ENCODE peak calls at places on chromosomes 1 and 21, in five cellular contexts. One of them, this sample, is unnamed.

GRCh38 chr1:232477728-232478127 is 152.2 kb downstream of the SIPA1L2 start:
- DNase-seq in H54: peak
- DNase-seq in activated naive CD4-positive, alpha-beta T cell treated with anti-CD3 and anti-CD28 coated beads, Interleukin-2, amount 50 U/mL, for 16 hours: no peak
- DNase-seq in stimulated activated CD8-positive, alpha-beta memory T cell treated with anti-CD3 and anti-CD28 coated beads, Interleukin-2, amount 100 ng/mL, for 1 hour: no peak
- DNase-seq in OCI-M1: no peak
- DNase-seq in this sample: no peak

GRCh38 chr21:45549670-45550463 is 7.6 kb upstream of the SLC19A1 start:
- DNase-seq in OCI-M1: no peak
- DNase-seq in H54: no peak
- DNase-seq in activated naive CD4-positive, alpha-beta T cell treated with anti-CD3 and anti-CD28 coated beads, Interleukin-2, amount 50 U/mL, for 16 hours: no peak
- DNase-seq in stimulated activated CD8-positive, alpha-beta memory T cell treated with anti-CD3 and anti-CD28 coated beads, Interleukin-2, amount 100 ng/mL, for 1 hour: no peak
- DNase-seq in this sample: no peak

GRCh38 chr1:43619314-43619790 is 30.6 kb upstream of the KDM4A start:
- DNase-seq in OCI-M1: no peak
- DNase-seq in activated naive CD4-positive, alpha-beta T cell treated with anti-CD3 and anti-CD28 coated beads, Interleukin-2, amount 50 U/mL, for 16 hours: no peak
- DNase-seq in H54: no peak
- DNase-seq in stimulated activated CD8-positive, alpha-beta memory T cell treated with anti-CD3 and anti-CD28 coated beads, Interleukin-2, amount 100 ng/mL, for 1 hour: no peak
- DNase-seq in this sample: no peak

GRCh38 chr1:85295006-85295431 is 18.6 kb upstream of the BCL10 start:
- DNase-seq in stimulated activated CD8-positive, alpha-beta memory T cell treated with anti-CD3 and anti-CD28 coated beads, Interleukin-2, amount 100 ng/mL, for 1 hour: no peak
- DNase-seq in OCI-M1: no peak
- DNase-seq in H54: peak
- DNase-seq in activated naive CD4-positive, alpha-beta T cell treated with anti-CD3 and anti-CD28 coated beads, Interleukin-2, amount 50 U/mL, for 16 hours: no peak
- DNase-seq in this sample: no peak

GRCh38 chr1:89047734-89048133 is 17.3 kb downstream of the GBP1 start:
- DNase-seq in H54: no peak
- DNase-seq in stimulated activated CD8-positive, alpha-beta memory T cell treated with anti-CD3 and anti-CD28 coated beads, Interleukin-2, amount 100 ng/mL, for 1 hour: no peak
- DNase-seq in activated naive CD4-positive, alpha-beta T cell treated with anti-CD3 and anti-CD28 coated beads, Interleukin-2, amount 50 U/mL, for 16 hours: no peak
- DNase-seq in OCI-M1: no peak
- DNase-seq in this sample: no peak

GRCh38 chr1:111542187-111542586 is 38.8 kb upstream of the ADORA3 start:
- DNase-seq in stimulated activated CD8-positive, alpha-beta memory T cell treated with anti-CD3 and anti-CD28 coated beads, Interleukin-2, amount 100 ng/mL, for 1 hour: no peak
- DNase-seq in OCI-M1: no peak
- DNase-seq in activated naive CD4-positive, alpha-beta T cell treated with anti-CD3 and anti-CD28 coated beads, Interleukin-2, amount 50 U/mL, for 16 hours: no peak
- DNase-seq in H54: no peak
- DNase-seq in this sample: no peak

GRCh38 chr1:19036701-19037605 is 80.5 kb upstream of the IFFO2 start:
- DNase-seq in stimulated activated CD8-positive, alpha-beta memory T cell treated with anti-CD3 and anti-CD28 coated beads, Interleukin-2, amount 100 ng/mL, for 1 hour: no peak
- DNase-seq in OCI-M1: no peak
- DNase-seq in activated naive CD4-positive, alpha-beta T cell treated with anti-CD3 and anti-CD28 coated beads, Interleukin-2, amount 50 U/mL, for 16 hours: no peak
- DNase-seq in H54: no peak
- DNase-seq in this sample: no peak

GRCh38 chr21:45460611-45461368 is 55.8 kb downstream of the COL18A1 start:
- DNase-seq in OCI-M1: no peak
- DNase-seq in activated naive CD4-positive, alpha-beta T cell treated with anti-CD3 and anti-CD28 coated beads, Interleukin-2, amount 50 U/mL, for 16 hours: no peak
- DNase-seq in H54: peak
- DNase-seq in stimulated activated CD8-positive, alpha-beta memory T cell treated with anti-CD3 and anti-CD28 coated beads, Interleukin-2, amount 100 ng/mL, for 1 hour: no peak
- DNase-seq in this sample: no peak

GRCh38 chr1:71053758-71054157 is 6.1 kb upstream of the PTGER3 start:
- DNase-seq in activated naive CD4-positive, alpha-beta T cell treated with anti-CD3 and anti-CD28 coated beads, Interleukin-2, amount 50 U/mL, for 16 hours: no peak
- DNase-seq in stimulated activated CD8-positive, alpha-beta memory T cell treated with anti-CD3 and anti-CD28 coated beads, Interleukin-2, amount 100 ng/mL, for 1 hour: no peak
- DNase-seq in H54: no peak
- DNase-seq in OCI-M1: no peak
- DNase-seq in this sample: no peak

GRCh38 chr1:44239961-44240371 is 26.7 kb downstream of the DMAP1 start:
- DNase-seq in H54: no peak
- DNase-seq in OCI-M1: no peak
- DNase-seq in activated naive CD4-positive, alpha-beta T cell treated with anti-CD3 and anti-CD28 coated beads, Interleukin-2, amount 50 U/mL, for 16 hours: no peak
- DNase-seq in stimulated activated CD8-positive, alpha-beta memory T cell treated with anti-CD3 and anti-CD28 coated beads, Interleukin-2, amount 100 ng/mL, for 1 hour: no peak
- DNase-seq in this sample: no peak

GRCh38 chr1:201718346-201719202 is 110.4 kb upstream of the IPO9 start:
- DNase-seq in stimulated activated CD8-positive, alpha-beta memory T cell treated with anti-CD3 and anti-CD28 coated beads, Interleukin-2, amount 100 ng/mL, for 1 hour: no peak
- DNase-seq in H54: no peak
- DNase-seq in activated naive CD4-positive, alpha-beta T cell treated with anti-CD3 and anti-CD28 coated beads, Interleukin-2, amount 50 U/mL, for 16 hours: no peak
- DNase-seq in OCI-M1: no peak
- DNase-seq in this sample: no peak

GRCh38 chr1:61397915-61398314 is 315.6 kb downstream of the NFIA start:
- DNase-seq in OCI-M1: no peak
- DNase-seq in H54: no peak
- DNase-seq in activated naive CD4-positive, alpha-beta T cell treated with anti-CD3 and anti-CD28 coated beads, Interleukin-2, amount 50 U/mL, for 16 hours: no peak
- DNase-seq in stimulated activated CD8-positive, alpha-beta memory T cell treated with anti-CD3 and anti-CD28 coated beads, Interleukin-2, amount 100 ng/mL, for 1 hour: no peak
- DNase-seq in this sample: no peak

GRCh38 chr1:154999651-155000474 is 2.7 kb upstream of the ZBTB7B start:
- DNase-seq in OCI-M1: peak
- DNase-seq in stimulated activated CD8-positive, alpha-beta memory T cell treated with anti-CD3 and anti-CD28 coated beads, Interleukin-2, amount 100 ng/mL, for 1 hour: no peak
- DNase-seq in activated naive CD4-positive, alpha-beta T cell treated with anti-CD3 and anti-CD28 coated beads, Interleukin-2, amount 50 U/mL, for 16 hours: peak
- DNase-seq in H54: no peak
- DNase-seq in this sample: peak

GRCh38 chr1:243543501-243543900 is 287.7 kb downstream of the SDCCAG8 start:
- DNase-seq in activated naive CD4-positive, alpha-beta T cell treated with anti-CD3 and anti-CD28 coated beads, Interleukin-2, amount 50 U/mL, for 16 hours: no peak
- DNase-seq in OCI-M1: no peak
- DNase-seq in stimulated activated CD8-positive, alpha-beta memory T cell treated with anti-CD3 and anti-CD28 coated beads, Interleukin-2, amount 100 ng/mL, for 1 hour: no peak
- DNase-seq in H54: no peak
- DNase-seq in this sample: no peak

GRCh38 chr1:174534789-174535188 is 87.0 kb downstream of the GPR52 start:
- DNase-seq in activated naive CD4-positive, alpha-beta T cell treated with anti-CD3 and anti-CD28 coated beads, Interleukin-2, amount 50 U/mL, for 16 hours: no peak
- DNase-seq in stimulated activated CD8-positive, alpha-beta memory T cell treated with anti-CD3 and anti-CD28 coated beads, Interleukin-2, amount 100 ng/mL, for 1 hour: no peak
- DNase-seq in OCI-M1: no peak
- DNase-seq in H54: no peak
- DNase-seq in this sample: no peak

GRCh38 chr1:167474191-167474641 is 44.1 kb downstream of the CD247 start:
- DNase-seq in H54: no peak
- DNase-seq in OCI-M1: no peak
- DNase-seq in activated naive CD4-positive, alpha-beta T cell treated with anti-CD3 and anti-CD28 coated beads, Interleukin-2, amount 50 U/mL, for 16 hours: peak
- DNase-seq in stimulated activated CD8-positive, alpha-beta memory T cell treated with anti-CD3 and anti-CD28 coated beads, Interleukin-2, amount 100 ng/mL, for 1 hour: no peak
- DNase-seq in this sample: peak

GRCh38 chr1:23149110-23149509 is 19.5 kb downstream of the LUZP1 start:
- DNase-seq in stimulated activated CD8-positive, alpha-beta memory T cell treated with anti-CD3 and anti-CD28 coated beads, Interleukin-2, amount 100 ng/mL, for 1 hour: no peak
- DNase-seq in activated naive CD4-positive, alpha-beta T cell treated with anti-CD3 and anti-CD28 coated beads, Interleukin-2, amount 50 U/mL, for 16 hours: no peak
- DNase-seq in H54: no peak
- DNase-seq in OCI-M1: no peak
- DNase-seq in this sample: no peak

GRCh38 chr1:40315239-40315794 is 1.8 kb downstream of the COL9A2 start:
- DNase-seq in OCI-M1: peak
- DNase-seq in stimulated activated CD8-positive, alpha-beta memory T cell treated with anti-CD3 and anti-CD28 coated beads, Interleukin-2, amount 100 ng/mL, for 1 hour: peak
- DNase-seq in H54: no peak
- DNase-seq in activated naive CD4-positive, alpha-beta T cell treated with anti-CD3 and anti-CD28 coated beads, Interleukin-2, amount 50 U/mL, for 16 hours: peak
- DNase-seq in this sample: peak

GRCh38 chr1:107926436-107927080 is 38.4 kb downstream of the VAV3 start:
- DNase-seq in stimulated activated CD8-positive, alpha-beta memory T cell treated with anti-CD3 and anti-CD28 coated beads, Interleukin-2, amount 100 ng/mL, for 1 hour: no peak
- DNase-seq in H54: no peak
- DNase-seq in OCI-M1: no peak
- DNase-seq in activated naive CD4-positive, alpha-beta T cell treated with anti-CD3 and anti-CD28 coated beads, Interleukin-2, amount 50 U/mL, for 16 hours: no peak
- DNase-seq in this sample: no peak

GRCh38 chr1:57826535-57826934 is 402.7 kb upstream of the DAB1 start:
- DNase-seq in activated naive CD4-positive, alpha-beta T cell treated with anti-CD3 and anti-CD28 coated beads, Interleukin-2, amount 50 U/mL, for 16 hours: no peak
- DNase-seq in H54: no peak
- DNase-seq in OCI-M1: no peak
- DNase-seq in stimulated activated CD8-positive, alpha-beta memory T cell treated with anti-CD3 and anti-CD28 coated beads, Interleukin-2, amount 100 ng/mL, for 1 hour: no peak
- DNase-seq in this sample: no peak

GRCh38 chr1:30446100-30446499 is 277.3 kb downstream of the MATN1 start:
- DNase-seq in H54: no peak
- DNase-seq in stimulated activated CD8-positive, alpha-beta memory T cell treated with anti-CD3 and anti-CD28 coated beads, Interleukin-2, amount 100 ng/mL, for 1 hour: no peak
- DNase-seq in OCI-M1: no peak
- DNase-seq in activated naive CD4-positive, alpha-beta T cell treated with anti-CD3 and anti-CD28 coated beads, Interleukin-2, amount 50 U/mL, for 16 hours: no peak
- DNase-seq in this sample: no peak

GRCh38 chr1:193338194-193338593 is 151.8 kb upstream of the B3GALT2 start:
- DNase-seq in activated naive CD4-positive, alpha-beta T cell treated with anti-CD3 and anti-CD28 coated beads, Interleukin-2, amount 50 U/mL, for 16 hours: no peak
- DNase-seq in stimulated activated CD8-positive, alpha-beta memory T cell treated with anti-CD3 and anti-CD28 coated beads, Interleukin-2, amount 100 ng/mL, for 1 hour: no peak
- DNase-seq in OCI-M1: peak
- DNase-seq in H54: no peak
- DNase-seq in this sample: no peak

GRCh38 chr1:145979746-145980435 is 15.4 kb downstream of the POLR3GL start:
- DNase-seq in OCI-M1: peak
- DNase-seq in H54: no peak
- DNase-seq in activated naive CD4-positive, alpha-beta T cell treated with anti-CD3 and anti-CD28 coated beads, Interleukin-2, amount 50 U/mL, for 16 hours: no peak
- DNase-seq in stimulated activated CD8-positive, alpha-beta memory T cell treated with anti-CD3 and anti-CD28 coated beads, Interleukin-2, amount 100 ng/mL, for 1 hour: no peak
- DNase-seq in this sample: no peak

GRCh38 chr1:161244888-161245287 is 6.9 kb upstream of the NR1I3 start:
- DNase-seq in stimulated activated CD8-positive, alpha-beta memory T cell treated with anti-CD3 and anti-CD28 coated beads, Interleukin-2, amount 100 ng/mL, for 1 hour: no peak
- DNase-seq in H54: no peak
- DNase-seq in activated naive CD4-positive, alpha-beta T cell treated with anti-CD3 and anti-CD28 coated beads, Interleukin-2, amount 50 U/mL, for 16 hours: no peak
- DNase-seq in OCI-M1: no peak
- DNase-seq in this sample: no peak

GRCh38 chr1:5720045-5720444 is 272.2 kb downstream of the NPHP4 start:
- DNase-seq in stimulated activated CD8-positive, alpha-beta memory T cell treated with anti-CD3 and anti-CD28 coated beads, Interleukin-2, amount 100 ng/mL, for 1 hour: no peak
- DNase-seq in OCI-M1: no peak
- DNase-seq in activated naive CD4-positive, alpha-beta T cell treated with anti-CD3 and anti-CD28 coated beads, Interleukin-2, amount 50 U/mL, for 16 hours: no peak
- DNase-seq in H54: no peak
- DNase-seq in this sample: no peak

GRCh38 chr21:29177800-29178199 is 47.4 kb downstream of the MAP3K7CL start:
- DNase-seq in activated naive CD4-positive, alpha-beta T cell treated with anti-CD3 and anti-CD28 coated beads, Interleukin-2, amount 50 U/mL, for 16 hours: no peak
- DNase-seq in OCI-M1: no peak
- DNase-seq in stimulated activated CD8-positive, alpha-beta memory T cell treated with anti-CD3 and anti-CD28 coated beads, Interleukin-2, amount 100 ng/mL, for 1 hour: no peak
- DNase-seq in H54: no peak
- DNase-seq in this sample: no peak

GRCh38 chr1:54604572-54605370 is 18.6 kb downstream of the FAM151A start:
- DNase-seq in activated naive CD4-positive, alpha-beta T cell treated with anti-CD3 and anti-CD28 coated beads, Interleukin-2, amount 50 U/mL, for 16 hours: no peak
- DNase-seq in OCI-M1: no peak
- DNase-seq in stimulated activated CD8-positive, alpha-beta memory T cell treated with anti-CD3 and anti-CD28 coated beads, Interleukin-2, amount 100 ng/mL, for 1 hour: peak
- DNase-seq in H54: no peak
- DNase-seq in this sample: no peak

GRCh38 chr1:233523047-233523446 is 90.9 kb upstream of the KCNK1 start:
- DNase-seq in H54: no peak
- DNase-seq in stimulated activated CD8-positive, alpha-beta memory T cell treated with anti-CD3 and anti-CD28 coated beads, Interleukin-2, amount 100 ng/mL, for 1 hour: no peak
- DNase-seq in OCI-M1: no peak
- DNase-seq in activated naive CD4-positive, alpha-beta T cell treated with anti-CD3 and anti-CD28 coated beads, Interleukin-2, amount 50 U/mL, for 16 hours: no peak
- DNase-seq in this sample: no peak

GRCh38 chr1:69858534-69858933 is 290.8 kb downstream of the LRRC7 start:
- DNase-seq in stimulated activated CD8-positive, alpha-beta memory T cell treated with anti-CD3 and anti-CD28 coated beads, Interleukin-2, amount 100 ng/mL, for 1 hour: no peak
- DNase-seq in OCI-M1: no peak
- DNase-seq in H54: no peak
- DNase-seq in activated naive CD4-positive, alpha-beta T cell treated with anti-CD3 and anti-CD28 coated beads, Interleukin-2, amount 50 U/mL, for 16 hours: no peak
- DNase-seq in this sample: no peak

GRCh38 chr1:234542211-234542850 is 63.4 kb upstream of the TARBP1 start:
- DNase-seq in OCI-M1: no peak
- DNase-seq in H54: no peak
- DNase-seq in activated naive CD4-positive, alpha-beta T cell treated with anti-CD3 and anti-CD28 coated beads, Interleukin-2, amount 50 U/mL, for 16 hours: no peak
- DNase-seq in stimulated activated CD8-positive, alpha-beta memory T cell treated with anti-CD3 and anti-CD28 coated beads, Interleukin-2, amount 100 ng/mL, for 1 hour: no peak
- DNase-seq in this sample: no peak

GRCh38 chr1:25913166-25913565 is 6.9 kb upstream of the STMN1 start:
- DNase-seq in H54: no peak
- DNase-seq in stimulated activated CD8-positive, alpha-beta memory T cell treated with anti-CD3 and anti-CD28 coated beads, Interleukin-2, amount 100 ng/mL, for 1 hour: no peak
- DNase-seq in activated naive CD4-positive, alpha-beta T cell treated with anti-CD3 and anti-CD28 coated beads, Interleukin-2, amount 50 U/mL, for 16 hours: no peak
- DNase-seq in OCI-M1: no peak
- DNase-seq in this sample: no peak

GRCh38 chr1:156480015-156480368 is 20.6 kb downstream of the MEF2D start:
- DNase-seq in activated naive CD4-positive, alpha-beta T cell treated with anti-CD3 and anti-CD28 coated beads, Interleukin-2, amount 50 U/mL, for 16 hours: no peak
- DNase-seq in OCI-M1: no peak
- DNase-seq in H54: no peak
- DNase-seq in stimulated activated CD8-positive, alpha-beta memory T cell treated with anti-CD3 and anti-CD28 coated beads, Interleukin-2, amount 100 ng/mL, for 1 hour: no peak
- DNase-seq in this sample: no peak

GRCh38 chr1:177780096-177780700 is 189.7 kb downstream of the SEC16B start:
- DNase-seq in activated naive CD4-positive, alpha-beta T cell treated with anti-CD3 and anti-CD28 coated beads, Interleukin-2, amount 50 U/mL, for 16 hours: no peak
- DNase-seq in stimulated activated CD8-positive, alpha-beta memory T cell treated with anti-CD3 and anti-CD28 coated beads, Interleukin-2, amount 100 ng/mL, for 1 hour: no peak
- DNase-seq in OCI-M1: peak
- DNase-seq in H54: peak
- DNase-seq in this sample: no peak

GRCh38 chr21:29487154-29487553 is 188.4 kb downstream of the BACH1 start:
- DNase-seq in OCI-M1: no peak
- DNase-seq in stimulated activated CD8-positive, alpha-beta memory T cell treated with anti-CD3 and anti-CD28 coated beads, Interleukin-2, amount 100 ng/mL, for 1 hour: no peak
- DNase-seq in H54: no peak
- DNase-seq in activated naive CD4-positive, alpha-beta T cell treated with anti-CD3 and anti-CD28 coated beads, Interleukin-2, amount 50 U/mL, for 16 hours: no peak
- DNase-seq in this sample: no peak

GRCh38 chr1:151867321-151867720 is 13.8 kb upstream of the THEM5 start:
- DNase-seq in stimulated activated CD8-positive, alpha-beta memory T cell treated with anti-CD3 and anti-CD28 coated beads, Interleukin-2, amount 100 ng/mL, for 1 hour: no peak
- DNase-seq in H54: no peak
- DNase-seq in OCI-M1: no peak
- DNase-seq in activated naive CD4-positive, alpha-beta T cell treated with anti-CD3 and anti-CD28 coated beads, Interleukin-2, amount 50 U/mL, for 16 hours: no peak
- DNase-seq in this sample: no peak

GRCh38 chr1:212012034-212012740 is 23.2 kb downstream of the INTS7 start:
- DNase-seq in activated naive CD4-positive, alpha-beta T cell treated with anti-CD3 and anti-CD28 coated beads, Interleukin-2, amount 50 U/mL, for 16 hours: peak
- DNase-seq in OCI-M1: peak
- DNase-seq in stimulated activated CD8-positive, alpha-beta memory T cell treated with anti-CD3 and anti-CD28 coated beads, Interleukin-2, amount 100 ng/mL, for 1 hour: peak
- DNase-seq in H54: peak
- DNase-seq in this sample: peak

This sample was measured in T-helper 9 cell.